ENCODE peak calls at places on chromosomes 11 and 22, in seven cellular contexts. H, O, L, Y, G, J and M are unnamed samples.

GRCh38 chr11:61639816-61640443 is 40.3 kb upstream of the DAGLA start:
- DNase-seq in H (no peak), O (peak), L (no peak), Y (peak), G (no peak), J (peak), M (no peak)

GRCh38 chr11:56783448-56784041 is 35.0 kb upstream of the OR9G4 start:
- DNase-seq in H (no peak), O (peak), L (no peak), Y (peak), G (no peak), J (peak), M (peak)

GRCh38 chr11:95100191-95100648 is 10.6 kb downstream of the ENDOD1 start:
- DNase-seq in H (no peak), O (no peak), L (no peak), Y (no peak), G (no peak), J (no peak), M (no peak)

GRCh38 chr11:7577883-7578242 is 64.1 kb downstream of the PPFIBP2 start:
- DNase-seq in H (no peak), O (peak), L (no peak), Y (peak), G (no peak), J (peak), M (no peak)

GRCh38 chr11:96357794-96358193 is 14.8 kb upstream of the MAML2 start:
- DNase-seq in H (no peak), O (no peak), L (no peak), Y (no peak), G (no peak), J (no peak), M (no peak)

GRCh38 chr22:46250783-46251125 is 661 bp upstream of the CDPF1 start:
- DNase-seq in H (no peak), O (no peak), L (no peak), Y (no peak), G (no peak), J (no peak), M (no peak)

GRCh38 chr11:118565062-118565461 is 669 bp downstream of the IFT46 start:
- DNase-seq in H (no peak), O (no peak), L (no peak), Y (no peak), G (no peak), J (peak), M (no peak)

GRCh38 chr11:47412152-47412746 is 3.9 kb downstream of the SLC39A13 start:
- DNase-seq in H (peak), O (peak), L (peak), Y (peak), G (peak), J (peak), M (peak)

GRCh38 chr11:125932301-125932700 is 13.5 kb upstream of the VSIG10L2 start:
- DNase-seq in H (no peak), O (no peak), L (no peak), Y (no peak), G (no peak), J (no peak), M (no peak)

GRCh38 chr11:47477323-47477722 is 28.4 kb upstream of the RAPSN start:
- DNase-seq in H (no peak), O (peak), L (no peak), Y (peak), G (no peak), J (peak), M (no peak)

GRCh38 chr11:70876685-70877084 is 375.7 kb downstream of the SHANK2 start:
- DNase-seq in H (peak), O (no peak), L (no peak), Y (no peak), G (no peak), J (no peak), M (no peak)

GRCh38 chr11:108069947-108070346 is 51.4 kb upstream of the ACAT1 start:
- DNase-seq in H (no peak), O (peak), L (no peak), Y (peak), G (no peak), J (peak), M (peak)

GRCh38 chr11:10659339-10660216 is 34.0 kb downstream of the IRAG1 start:
- DNase-seq in H (no peak), O (peak), L (peak), Y (peak), G (no peak), J (peak), M (peak)

GRCh38 chr11:131408011-131408640 is 37.7 kb downstream of the NTM start:
- DNase-seq in H (peak), O (peak), L (peak), Y (peak), G (no peak), J (peak), M (no peak)

GRCh38 chr22:33467718-33468117 is 409.5 kb upstream of the SYN3 start:
- DNase-seq in H (no peak), O (no peak), L (no peak), Y (no peak), G (no peak), J (no peak), M (no peak)

GRCh38 chr11:107197932-107198331 is 179.7 kb upstream of the GUCY1A2 start:
- DNase-seq in H (no peak), O (no peak), L (no peak), Y (no peak), G (no peak), J (no peak), M (no peak)

GRCh38 chr11:75869661-75870455 is 54.8 kb downstream of the UVRAG start:
- DNase-seq in H (no peak), O (no peak), L (no peak), Y (no peak), G (no peak), J (no peak), M (no peak)

GRCh38 chr11:83033972-83034672 is 37.6 kb downstream of the RAB30 start:
- DNase-seq in H (peak), O (peak), L (no peak), Y (peak), G (no peak), J (peak), M (peak)

GRCh38 chr22:27213766-27214581 is 556.6 kb downstream of the MIAT start:
- DNase-seq in H (no peak), O (peak), L (no peak), Y (no peak), G (no peak), J (peak), M (no peak)

GRCh38 chr11:1707751-1708150 is 10.8 kb downstream of the KRTAP5-6 start:
- DNase-seq in H (no peak), O (no peak), L (no peak), Y (no peak), G (no peak), J (peak), M (no peak)

GRCh38 chr22:37768273-37768672 is 39.5 kb upstream of the GCAT start:
- DNase-seq in H (no peak), O (no peak), L (no peak), Y (no peak), G (no peak), J (no peak), M (no peak)

GRCh38 chr11:63552921-63553320 is 10.3 kb downstream of the PLAAT2 start:
- DNase-seq in H (no peak), O (no peak), L (no peak), Y (no peak), G (no peak), J (no peak), M (no peak)

GRCh38 chr11:19679952-19680823 is 32.4 kb upstream of the NAV2 start:
- DNase-seq in H (no peak), O (peak), L (peak), Y (peak), G (no peak), J (peak), M (peak)

GRCh38 chr11:97361812-97362378 is 972.1 kb downstream of the JRKL start:
- DNase-seq in H (no peak), O (no peak), L (no peak), Y (no peak), G (no peak), J (peak), M (peak)

GRCh38 chr11:105156720-105157119 is 17.2 kb upstream of the CARD18 start:
- DNase-seq in H (no peak), O (no peak), L (no peak), Y (no peak), G (no peak), J (no peak), M (no peak)

GRCh38 chr22:19430890-19431541 is 517 bp downstream of the HIRA start:
- DNase-seq in H (peak), O (peak), L (peak), Y (peak), G (peak), J (peak), M (peak)
- TF ChIP-seq CTCF in H (peak), O (no peak), L (no peak), Y (peak), G (peak), J (peak), M (no peak)

GRCh38 chr22:44118645-44119315 is 61.9 kb upstream of the PARVG start:
- DNase-seq in H (no peak), O (no peak), L (no peak), Y (no peak), G (no peak), J (no peak), M (no peak)
- TF ChIP-seq CTCF in H (no peak), O (no peak), L (no peak), Y (no peak), G (no peak), J (no peak), M (no peak)

GRCh38 chr11:92504534-92504933 is 279.9 kb downstream of the FAT3 start:
- DNase-seq in H (no peak), O (no peak), L (no peak), Y (no peak), G (no peak), J (no peak), M (no peak)

GRCh38 chr11:92501346-92501745 is 276.7 kb downstream of the FAT3 start:
- DNase-seq in H (no peak), O (no peak), L (no peak), Y (no peak), G (no peak), J (no peak), M (no peak)

GRCh38 chr11:92510591-92510990 is 286.0 kb downstream of the FAT3 start:
- DNase-seq in H (no peak), O (no peak), L (no peak), Y (no peak), G (no peak), J (no peak), M (no peak)

GRCh38 chr11:92504004-92504403 is 279.4 kb downstream of the FAT3 start:
- DNase-seq in H (no peak), O (no peak), L (no peak), Y (no peak), G (no peak), J (no peak), M (no peak)

GRCh38 chr11:92505689-92506088 is 281.1 kb downstream of the FAT3 start:
- DNase-seq in H (no peak), O (no peak), L (no peak), Y (no peak), G (no peak), J (no peak), M (peak)
- TF ChIP-seq CTCF in H (no peak), O (no peak), L (no peak), Y (no peak), G (no peak), J (no peak), M (no peak)

GRCh38 chr11:78034623-78035022 is 11.5 kb upstream of the KCTD14 start:
- DNase-seq in H (no peak), O (no peak), L (no peak), Y (no peak), G (no peak), J (no peak), M (no peak)
- TF ChIP-seq CTCF in H (no peak), O (no peak), L (no peak), Y (peak), G (no peak), J (no peak), M (no peak)

GRCh38 chr11:8717544-8717875 is 34.9 kb downstream of the RPL27A start:
- DNase-seq in H (no peak), O (no peak), L (no peak), Y (no peak), G (no peak), J (no peak), M (no peak)
- TF ChIP-seq CTCF in H (no peak), O (no peak), L (no peak), Y (no peak), G (no peak), J (no peak), M (no peak)